ENCODE peak calls at places on chromosome 14, in four cellular contexts. Q is T-helper 2 cell, E is AG20443, J is Calu3. G is an unnamed sample.

GRCh38 chr14:99541677-99542470 is 60.7 kb downstream of the CCNK start:
- DNase-seq in Q (no peak), E (no peak), J (no peak), G (no peak)

GRCh38 chr14:58239259-58240210 is 5.1 kb upstream of the PSMA3 start:
- DNase-seq in E (peak; percentile 49), Q (peak; percentile 75), J (peak; percentile 74), G (peak; percentile 86)

GRCh38 chr14:86712176-86712575 is 1182.2 kb downstream of the FLRT2 start:
- DNase-seq in Q (no peak), E (no peak), J (no peak), G (no peak)

GRCh38 chr14:75242546-75243273 is 35.9 kb upstream of the FOS start:
- DNase-seq in J (no peak), Q (no peak), E (peak; percentile 83), G (no peak)

GRCh38 chr14:35963209-35963608 is 137.1 kb downstream of the BRMS1L start:
- DNase-seq in Q (no peak), E (no peak), J (peak; percentile 16), G (no peak)

GRCh38 chr14:99164712-99165111 is 107.3 kb downstream of the BCL11B start:
- DNase-seq in E (no peak), J (no peak), Q (no peak), G (no peak)

GRCh38 chr14:99774526-99775307 is 18.5 kb upstream of the EML1 start:
- DNase-seq in E (peak; percentile 40), J (no peak), Q (no peak), G (no peak)

GRCh38 chr14:56150018-56150417 is 31.8 kb downstream of the PELI2 start:
- DNase-seq in J (no peak), Q (no peak), E (no peak), G (no peak)

GRCh38 chr14:104421892-104422291 is 157.7 kb upstream of the C14orf180 start:
- DNase-seq in E (no peak), J (no peak), Q (no peak), G (no peak)

GRCh38 chr14:100421756-100422470 is 98.8 kb downstream of the SLC25A47 start:
- DNase-seq in J (no peak), E (no peak), Q (no peak), G (no peak)

GRCh38 chr14:92994131-92994676 is 71.3 kb downstream of the CHGA start:
- DNase-seq in J (no peak), E (no peak), Q (no peak), G (no peak)

GRCh38 chr14:32602699-32603098 is 273.6 kb downstream of the AKAP6 start:
- DNase-seq in Q (no peak), J (no peak), E (no peak), G (no peak)

GRCh38 chr14:50013198-50013918 is 103.0 kb downstream of the VCPKMT start:
- DNase-seq in E (no peak), Q (no peak), J (peak; percentile 72), G (no peak)

GRCh38 chr14:76181546-76181945 is 29.8 kb downstream of the GPATCH2L start:
- DNase-seq in Q (no peak), E (peak; percentile 10), J (no peak), G (no peak)

GRCh38 chr14:34911209-34912150 is 36.3 kb upstream of the BAZ1A start:
- DNase-seq in J (no peak), Q (no peak), E (peak; percentile 60), G (no peak)